ENCODE peak calls at places on chromosomes 3 and 15, in seven cellular contexts. One of them, this sample, is unnamed.

GRCh38 chr15:27028836-27029482 is 58.0 kb downstream of the GABRG3 start:
- DNase-seq in transverse colon: no peak
- DNase-seq in breast epithelium: no peak
- DNase-seq in Panc1: no peak
- DNase-seq in sigmoid colon: no peak
- DNase-seq in GM12891: no peak
- DNase-seq in HCT116: no peak
- DNase-seq in this sample: no peak

GRCh38 chr3:140342668-140343067 is 335.2 kb upstream of the TRIM42 start:
- DNase-seq in transverse colon: no peak
- DNase-seq in breast epithelium: no peak
- DNase-seq in Panc1: no peak
- DNase-seq in sigmoid colon: no peak
- DNase-seq in GM12891: no peak
- DNase-seq in HCT116: no peak
- DNase-seq in this sample: no peak

GRCh38 chr3:17151598-17152373 is 267.0 kb downstream of the PLCL2 start:
- DNase-seq in transverse colon: peak; percentile 44
- DNase-seq in breast epithelium: no peak
- DNase-seq in Panc1: no peak
- DNase-seq in sigmoid colon: no peak
- DNase-seq in GM12891: peak; percentile 64
- DNase-seq in HCT116: no peak
- DNase-seq in this sample: no peak

GRCh38 chr3:143201870-143202269 is 82.3 kb downstream of the CHST2 start:
- DNase-seq in transverse colon: no peak
- DNase-seq in breast epithelium: no peak
- DNase-seq in Panc1: no peak
- DNase-seq in sigmoid colon: no peak
- DNase-seq in GM12891: no peak
- DNase-seq in HCT116: no peak
- DNase-seq in this sample: no peak

GRCh38 chr3:112376996-112377395 is 44.0 kb downstream of the CD200 start:
- DNase-seq in transverse colon: no peak
- DNase-seq in breast epithelium: no peak
- DNase-seq in Panc1: no peak
- DNase-seq in sigmoid colon: no peak
- DNase-seq in GM12891: no peak
- DNase-seq in HCT116: no peak
- DNase-seq in this sample: no peak

GRCh38 chr3:38088126-38088525 is 48.8 kb downstream of the ACAA1 start:
- DNase-seq in transverse colon: no peak
- DNase-seq in breast epithelium: no peak
- DNase-seq in Panc1: no peak
- DNase-seq in sigmoid colon: no peak
- DNase-seq in GM12891: no peak
- DNase-seq in HCT116: no peak
- DNase-seq in this sample: no peak

GRCh38 chr3:73610493-73610892 is 14.2 kb downstream of the PDZRN3 start:
- DNase-seq in transverse colon: no peak
- DNase-seq in breast epithelium: no peak
- DNase-seq in Panc1: no peak
- DNase-seq in sigmoid colon: no peak
- DNase-seq in GM12891: no peak
- DNase-seq in HCT116: no peak
- DNase-seq in this sample: no peak

GRCh38 chr15:96360581-96361308 is 30.2 kb downstream of the NR2F2 start:
- DNase-seq in transverse colon: no peak
- DNase-seq in breast epithelium: no peak
- DNase-seq in Panc1: no peak
- DNase-seq in sigmoid colon: no peak
- DNase-seq in GM12891: no peak
- DNase-seq in HCT116: no peak
- DNase-seq in this sample: peak; percentile 76

GRCh38 chr3:71902258-71903128 is 117.5 kb upstream of the PROK2 start:
- DNase-seq in transverse colon: no peak
- DNase-seq in breast epithelium: no peak
- DNase-seq in Panc1: no peak
- DNase-seq in sigmoid colon: no peak
- DNase-seq in GM12891: no peak
- DNase-seq in HCT116: no peak
- DNase-seq in this sample: no peak

GRCh38 chr3:146577662-146578061 is 27.5 kb downstream of the PLSCR5 start:
- DNase-seq in transverse colon: peak; percentile 25
- DNase-seq in breast epithelium: no peak
- DNase-seq in Panc1: no peak
- DNase-seq in sigmoid colon: no peak
- DNase-seq in GM12891: no peak
- DNase-seq in HCT116: peak; percentile 47
- DNase-seq in this sample: no peak

GRCh38 chr3:21059409-21059808 is 691.6 kb downstream of the ZNF385D start:
- DNase-seq in transverse colon: no peak
- DNase-seq in breast epithelium: no peak
- DNase-seq in Panc1: no peak
- DNase-seq in sigmoid colon: no peak
- DNase-seq in GM12891: no peak
- DNase-seq in HCT116: no peak
- DNase-seq in this sample: no peak

GRCh38 chr3:177516130-177517011 is 319.1 kb upstream of the TBL1XR1 start:
- DNase-seq in transverse colon: no peak
- DNase-seq in breast epithelium: no peak
- DNase-seq in Panc1: no peak
- DNase-seq in sigmoid colon: no peak
- DNase-seq in GM12891: no peak
- DNase-seq in HCT116: no peak
- DNase-seq in this sample: no peak

GRCh38 chr3:93988283-93988682 is 8.3 kb downstream of the ARL13B start:
- DNase-seq in transverse colon: no peak
- DNase-seq in breast epithelium: no peak
- DNase-seq in Panc1: no peak
- DNase-seq in sigmoid colon: no peak
- DNase-seq in GM12891: no peak
- DNase-seq in HCT116: no peak
- DNase-seq in this sample: no peak

GRCh38 chr3:52452126-52452525 is 1.7 kb downstream of the TNNC1 start:
- DNase-seq in transverse colon: no peak
- DNase-seq in breast epithelium: no peak
- DNase-seq in Panc1: no peak
- DNase-seq in sigmoid colon: no peak
- DNase-seq in GM12891: no peak
- DNase-seq in HCT116: no peak
- DNase-seq in this sample: no peak

GRCh38 chr15:99239545-99240198 is 9.7 kb downstream of the TTC23 start:
- DNase-seq in transverse colon: no peak
- DNase-seq in breast epithelium: no peak
- DNase-seq in Panc1: no peak
- DNase-seq in sigmoid colon: no peak
- DNase-seq in GM12891: peak; percentile 22
- DNase-seq in HCT116: no peak
- DNase-seq in this sample: no peak

GRCh38 chr3:185712337-185712736 is 112.5 kb downstream of the IGF2BP2 start:
- DNase-seq in transverse colon: no peak
- DNase-seq in breast epithelium: no peak
- DNase-seq in Panc1: no peak
- DNase-seq in sigmoid colon: no peak
- DNase-seq in GM12891: no peak
- DNase-seq in HCT116: no peak
- DNase-seq in this sample: no peak

GRCh38 chr3:62109534-62109933 is 263.8 kb downstream of the FEZF2 start:
- DNase-seq in transverse colon: no peak
- DNase-seq in breast epithelium: no peak
- DNase-seq in Panc1: no peak
- DNase-seq in sigmoid colon: no peak
- DNase-seq in GM12891: no peak
- DNase-seq in HCT116: no peak
- DNase-seq in this sample: peak; percentile 31

GRCh38 chr15:94023520-94023919 is 207.8 kb upstream of the MCTP2 start:
- DNase-seq in transverse colon: no peak
- DNase-seq in breast epithelium: no peak
- DNase-seq in Panc1: no peak
- DNase-seq in sigmoid colon: no peak
- DNase-seq in GM12891: no peak
- DNase-seq in HCT116: no peak
- DNase-seq in this sample: no peak

GRCh38 chr15:88852476-88852875 is 42.9 kb downstream of the HAPLN3 start:
- DNase-seq in transverse colon: no peak
- DNase-seq in breast epithelium: no peak
- DNase-seq in Panc1: no peak
- DNase-seq in sigmoid colon: no peak
- DNase-seq in GM12891: no peak
- DNase-seq in HCT116: no peak
- DNase-seq in this sample: no peak

GRCh38 chr3:74053970-74054369 is 429.2 kb upstream of the PDZRN3 start:
- DNase-seq in transverse colon: no peak
- DNase-seq in breast epithelium: no peak
- DNase-seq in Panc1: no peak
- DNase-seq in sigmoid colon: no peak
- DNase-seq in GM12891: no peak
- DNase-seq in HCT116: no peak
- DNase-seq in this sample: no peak

GRCh38 chr3:195690951-195691350 is 29.8 kb upstream of the MUC20 start:
- DNase-seq in transverse colon: no peak
- DNase-seq in breast epithelium: no peak
- DNase-seq in Panc1: no peak
- DNase-seq in sigmoid colon: no peak
- DNase-seq in GM12891: no peak
- DNase-seq in HCT116: no peak
- DNase-seq in this sample: no peak

DNA sequence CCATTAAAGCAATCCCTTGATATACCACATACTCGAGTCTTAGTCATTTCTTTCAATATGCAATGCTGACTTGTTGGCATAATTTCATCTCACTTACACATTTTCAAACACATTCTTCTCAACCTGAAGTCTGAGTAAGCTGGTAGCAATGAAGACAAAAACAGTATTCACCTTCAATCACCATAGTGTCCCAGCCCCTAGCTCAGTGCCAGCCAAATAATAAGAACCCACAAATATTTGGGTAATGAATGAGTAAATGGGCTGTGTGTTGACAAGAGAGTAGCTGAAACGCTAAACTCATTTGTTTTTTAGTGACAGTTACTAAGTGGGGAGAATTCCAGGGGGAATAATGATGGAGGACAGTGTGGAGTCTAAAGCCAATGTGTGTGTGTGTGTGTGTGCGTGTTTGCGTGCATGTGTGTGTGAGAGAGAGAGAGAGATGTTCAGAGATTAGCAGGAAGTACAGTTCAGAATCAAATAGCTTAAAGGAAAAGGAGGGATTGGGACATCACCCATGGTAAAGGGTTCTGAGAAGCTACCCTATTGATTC is 165.7 kb downstream of the GAP43 start:
- DNase-seq in transverse colon: no peak
- DNase-seq in breast epithelium: no peak
- DNase-seq in Panc1: no peak
- DNase-seq in sigmoid colon: no peak
- DNase-seq in GM12891: no peak
- DNase-seq in HCT116: peak; percentile 57
- DNase-seq in this sample: no peak
- TF ChIP-seq POLR2AphosphoS5 in transverse colon: no peak
- TF ChIP-seq POLR2AphosphoS5 in breast epithelium: no peak
- TF ChIP-seq POLR2AphosphoS5 in Panc1: no peak
- TF ChIP-seq POLR2AphosphoS5 in sigmoid colon: no peak
- TF ChIP-seq POLR2AphosphoS5 in GM12891: no peak
- TF ChIP-seq POLR2AphosphoS5 in HCT116: no peak
- TF ChIP-seq POLR2AphosphoS5 in this sample: no peak

DNA sequence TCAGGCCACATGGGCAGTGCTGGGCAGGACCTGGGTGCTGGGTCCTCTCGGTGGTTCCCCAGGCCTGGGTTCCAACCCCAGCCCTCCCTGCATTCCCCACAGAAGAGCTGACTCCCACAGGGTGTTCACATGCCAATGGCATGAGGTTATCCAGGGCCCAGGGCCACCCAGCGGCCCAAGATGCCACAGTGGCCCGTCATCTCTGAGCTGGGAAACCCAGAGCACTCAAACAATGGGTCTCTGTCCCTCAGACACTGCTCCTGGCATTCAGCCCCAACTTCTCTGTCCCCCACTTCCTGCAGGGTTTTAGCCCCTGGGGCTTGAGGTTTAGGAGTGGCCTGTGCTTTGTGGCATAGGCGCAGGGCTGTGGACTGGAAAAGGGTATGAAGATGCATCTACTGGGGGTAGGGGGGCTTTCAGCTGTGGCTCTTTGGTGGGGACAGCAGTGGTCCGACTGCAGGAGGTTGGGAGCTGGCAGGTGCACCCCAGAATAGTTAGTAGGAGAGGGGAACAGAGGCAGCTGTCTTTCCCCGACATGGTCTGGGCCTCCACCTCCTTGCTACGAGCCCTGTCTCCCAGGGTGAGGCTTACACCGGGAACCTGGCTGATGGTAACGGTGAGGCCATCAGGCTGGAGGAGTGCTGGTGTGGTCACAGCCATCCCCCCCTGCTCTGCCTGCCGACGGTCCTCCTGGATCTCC is 1.7 kb downstream of the CCDC9B start:
- DNase-seq in transverse colon: peak; percentile 35
- DNase-seq in breast epithelium: no peak
- DNase-seq in Panc1: no peak
- DNase-seq in sigmoid colon: peak; percentile 86
- DNase-seq in GM12891: no peak
- DNase-seq in HCT116: peak; percentile 79
- DNase-seq in this sample: peak; percentile 39
- TF ChIP-seq POLR2AphosphoS5 in transverse colon: peak; percentile 54
- TF ChIP-seq POLR2AphosphoS5 in breast epithelium: peak; percentile 59
- TF ChIP-seq POLR2AphosphoS5 in Panc1: peak; percentile 51
- TF ChIP-seq POLR2AphosphoS5 in sigmoid colon: peak; percentile 76
- TF ChIP-seq POLR2AphosphoS5 in GM12891: no peak
- TF ChIP-seq POLR2AphosphoS5 in HCT116: peak; percentile 14
- TF ChIP-seq POLR2AphosphoS5 in this sample: no peak

DNA sequence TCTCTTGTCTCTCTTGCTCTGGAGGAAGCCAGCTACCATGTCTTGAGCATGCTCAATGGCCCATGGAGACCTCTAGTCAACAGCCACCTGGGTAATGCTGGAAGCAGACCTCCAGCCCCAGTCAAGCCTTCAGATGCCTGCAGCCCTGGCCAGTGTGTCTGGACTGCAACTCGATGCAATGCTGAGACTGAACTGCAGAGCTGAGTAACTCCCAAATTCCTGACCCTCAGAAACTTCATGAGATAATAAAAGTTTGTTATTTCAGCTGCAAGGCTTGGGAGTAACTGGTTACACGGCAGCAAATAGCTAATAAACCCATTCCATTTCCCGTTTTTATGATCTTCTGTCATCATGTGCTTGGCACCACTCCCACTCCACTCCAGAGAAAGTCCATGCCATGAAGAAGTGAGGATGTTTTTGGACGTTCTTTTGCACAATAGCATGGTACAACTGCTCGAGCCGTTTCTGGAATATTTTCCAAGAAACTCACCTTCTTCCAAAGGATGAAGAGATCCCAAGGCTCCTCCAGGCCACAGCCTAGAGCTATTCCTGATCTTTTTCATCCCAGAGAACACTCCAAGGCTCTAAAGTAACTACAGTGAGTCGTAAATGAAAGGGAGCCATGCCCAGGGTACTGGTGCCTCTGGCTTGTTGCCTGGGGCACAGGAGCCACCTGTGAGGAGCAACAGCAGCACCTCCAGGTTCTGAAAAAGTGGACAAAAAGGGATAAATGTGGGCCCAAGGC is 72.0 kb upstream of the KLF13 start:
- DNase-seq in transverse colon: peak; percentile 77
- DNase-seq in breast epithelium: no peak
- DNase-seq in Panc1: no peak
- DNase-seq in sigmoid colon: no peak
- DNase-seq in GM12891: no peak
- DNase-seq in HCT116: no peak
- DNase-seq in this sample: no peak
- TF ChIP-seq POLR2AphosphoS5 in transverse colon: peak; percentile 77
- TF ChIP-seq POLR2AphosphoS5 in breast epithelium: no peak
- TF ChIP-seq POLR2AphosphoS5 in Panc1: peak; percentile 71
- TF ChIP-seq POLR2AphosphoS5 in sigmoid colon: peak; percentile 54
- TF ChIP-seq POLR2AphosphoS5 in GM12891: no peak
- TF ChIP-seq POLR2AphosphoS5 in HCT116: no peak
- TF ChIP-seq POLR2AphosphoS5 in this sample: no peak

GRCh38 chr15:75204340-75205063 is 2.8 kb downstream of the C15orf39 start:
- DNase-seq in transverse colon: peak; percentile 96
- DNase-seq in breast epithelium: peak; percentile 90
- DNase-seq in Panc1: peak; percentile 74
- DNase-seq in sigmoid colon: peak; percentile 96
- DNase-seq in GM12891: peak; percentile 94
- DNase-seq in HCT116: peak; percentile 91
- DNase-seq in this sample: peak; percentile 89
- TF ChIP-seq POLR2AphosphoS5 in transverse colon: peak; percentile 71
- TF ChIP-seq POLR2AphosphoS5 in breast epithelium: peak; percentile 64
- TF ChIP-seq POLR2AphosphoS5 in Panc1: no peak
- TF ChIP-seq POLR2AphosphoS5 in sigmoid colon: peak; percentile 62
- TF ChIP-seq POLR2AphosphoS5 in GM12891: peak; percentile 37
- TF ChIP-seq POLR2AphosphoS5 in HCT116: peak; percentile 41
- TF ChIP-seq POLR2AphosphoS5 in this sample: peak; percentile 84